ENCODE peak calls at places on chromosomes 3 and 15, in eight cellular contexts. S is GM10248, Q is colonic mucosa, N is left ventricle myocardium inferior, C is WERI-Rb-1, J is Calu3, Z is H1, U is cardiac fibroblast. O is an unnamed sample.

GRCh38 chr15:58515807-58516206 is 84.0 kb downstream of the LIPC start:
- DNase-seq in S (peak), Q (no peak), N (no peak), C (no peak), J (no peak), Z (no peak), U (no peak), O (peak)

GRCh38 chr15:62895139-62895866 is 147.2 kb upstream of the TPM1 start:
- DNase-seq in S (no peak), Q (no peak), N (no peak), C (no peak), J (peak), Z (no peak), U (peak), O (no peak)

GRCh38 chr3:79067734-79068133 is 700.1 kb downstream of the ROBO1 start:
- DNase-seq in S (no peak), Q (no peak), N (no peak), C (no peak), J (no peak), Z (no peak), U (no peak), O (no peak)

GRCh38 chr3:33277193-33277882 is at the start of gene FBXL2:
- DNase-seq in S (peak), Q (peak), N (peak), C (peak), J (peak), Z (peak), U (peak), O (peak)

GRCh38 chr3:120171134-120171863 is 77.1 kb upstream of the GSK3B start:
- DNase-seq in S (no peak), Q (peak), N (no peak), C (no peak), J (no peak), Z (no peak), U (peak), O (no peak)

GRCh38 chr3:138833908-138834358 is 795 bp downstream of the PIK3CB start:
- DNase-seq in S (no peak), Q (no peak), N (no peak), C (peak), J (no peak), Z (no peak), U (peak), O (peak)

GRCh38 chr3:45852828-45853227 is 10.9 kb upstream of the LZTFL1 start:
- DNase-seq in S (peak), Q (no peak), N (no peak), C (no peak), J (no peak), Z (no peak), U (no peak), O (peak)

GRCh38 chr3:136008732-136009456 is 43.4 kb downstream of the PPP2R3A start:
- DNase-seq in S (no peak), Q (no peak), N (no peak), C (peak), J (no peak), Z (no peak), U (no peak), O (no peak)

GRCh38 chr3:95923496-95924210 is 890.7 kb upstream of the EPHA6 start:
- DNase-seq in S (no peak), Q (peak), N (no peak), C (no peak), J (peak), Z (no peak), U (peak), O (no peak)

GRCh38 chr3:151439652-151440125 is 21.2 kb downstream of the IGSF10 start:
- DNase-seq in S (peak), Q (peak), N (no peak), C (no peak), J (peak), Z (no peak), U (peak), O (peak)

GRCh38 chr3:48155122-48155521 is 33.1 kb downstream of the CDC25A start:
- DNase-seq in S (no peak), Q (no peak), N (no peak), C (no peak), J (peak), Z (no peak), U (peak), O (no peak)

GRCh38 chr15:101161656-101162055 is 90.2 kb downstream of the CHSY1 start:
- DNase-seq in S (no peak), Q (no peak), N (no peak), C (no peak), J (no peak), Z (no peak), U (no peak), O (no peak)

GRCh38 chr3:185225523-185225922 is 28.3 kb downstream of the EHHADH start:
- DNase-seq in S (no peak), Q (no peak), N (no peak), C (no peak), J (no peak), Z (no peak), U (peak), O (no peak)

GRCh38 chr3:197022405-197023231 is 7.0 kb downstream of the MELTF start:
- DNase-seq in S (peak), Q (no peak), N (no peak), C (no peak), J (no peak), Z (no peak), U (no peak), O (peak)

GRCh38 chr3:48426944-48427629 is 2.8 kb downstream of the PLXNB1 start:
- DNase-seq in S (no peak), Q (no peak), N (no peak), C (no peak), J (no peak), Z (no peak), U (peak), O (peak)

GRCh38 chr15:60511351-60512157 is 32.6 kb upstream of the ICE2 start:
- DNase-seq in S (no peak), Q (no peak), N (no peak), C (no peak), J (no peak), Z (no peak), U (no peak), O (no peak)

GRCh38 chr15:47678047-47678446 is 39.3 kb upstream of the SEMA6D start:
- DNase-seq in S (no peak), Q (no peak), N (no peak), C (no peak), J (no peak), Z (no peak), U (no peak), O (no peak)

GRCh38 chr3:27632431-27633223 is 89.5 kb downstream of the EOMES start:
- DNase-seq in S (peak), Q (peak), N (peak), C (peak), J (peak), Z (no peak), U (peak), O (peak)

GRCh38 chr15:88838667-88839066 is 35.4 kb downstream of the ACAN start:
- DNase-seq in S (no peak), Q (no peak), N (no peak), C (no peak), J (no peak), Z (no peak), U (no peak), O (no peak)

GRCh38 chr3:161489390-161489789 is 7.2 kb upstream of the OTOL1 start:
- DNase-seq in S (peak), Q (no peak), N (no peak), C (no peak), J (no peak), Z (no peak), U (no peak), O (peak)

GRCh38 chr15:92528736-92529135 is 126.8 kb downstream of the FAM174B start:
- DNase-seq in S (no peak), Q (no peak), N (no peak), C (no peak), J (no peak), Z (no peak), U (no peak), O (no peak)

GRCh38 chr3:141412087-141412935 is 44.0 kb downstream of the ZBTB38 start:
- DNase-seq in S (peak), Q (peak), N (peak), C (no peak), J (no peak), Z (no peak), U (peak), O (peak)

GRCh38 chr15:68553594-68553993 is 25.2 kb upstream of the CORO2B start:
- DNase-seq in S (no peak), Q (no peak), N (no peak), C (no peak), J (no peak), Z (no peak), U (no peak), O (no peak)

GRCh38 chr15:51046799-51047449 is 47.8 kb downstream of the TNFAIP8L3 start:
- DNase-seq in S (no peak), Q (peak), N (peak), C (no peak), J (peak), Z (no peak), U (peak), O (no peak)

GRCh38 chr3:38141173-38141951 is 2.9 kb downstream of the MYD88 start:
- DNase-seq in S (no peak), Q (no peak), N (no peak), C (no peak), J (no peak), Z (peak), U (no peak), O (no peak)

GRCh38 chr3:99172736-99173657 is 271.5 kb upstream of the DCBLD2 start:
- DNase-seq in S (peak), Q (peak), N (no peak), C (peak), J (peak), Z (peak), U (peak), O (peak)

GRCh38 chr3:48563382-48563918 is at the start of gene UCN2:
- DNase-seq in S (no peak), Q (no peak), N (no peak), C (peak), J (no peak), Z (no peak), U (peak), O (no peak)

GRCh38 chr3:194134757-194135515 is 1.0 kb upstream of the HES1 start:
- DNase-seq in S (peak), Q (peak), N (peak), C (peak), J (peak), Z (peak), U (peak), O (peak)

GRCh38 chr3:194134231-194134756 is 1.7 kb upstream of the HES1 start:
- DNase-seq in S (peak), Q (no peak), N (peak), C (no peak), J (peak), Z (peak), U (no peak), O (peak)

GRCh38 chr3:194136519-194137313 is 768 bp downstream of the HES1 start:
- DNase-seq in S (no peak), Q (peak), N (peak), C (peak), J (peak), Z (peak), U (peak), O (peak)

GRCh38 chr3:194135806-194136518 is at the start of gene HES1:
- DNase-seq in S (peak), Q (peak), N (peak), C (peak), J (peak), Z (peak), U (peak), O (peak)

GRCh38 chr3:194135516-194135805 is 487 bp upstream of the HES1 start:
- DNase-seq in S (no peak), Q (no peak), N (no peak), C (no peak), J (no peak), Z (no peak), U (no peak), O (no peak)
- TF ChIP-seq CTCF in S (no peak), Q (no peak), N (no peak), C (no peak), J (no peak), Z (no peak), U (no peak), O (no peak)

DNA sequence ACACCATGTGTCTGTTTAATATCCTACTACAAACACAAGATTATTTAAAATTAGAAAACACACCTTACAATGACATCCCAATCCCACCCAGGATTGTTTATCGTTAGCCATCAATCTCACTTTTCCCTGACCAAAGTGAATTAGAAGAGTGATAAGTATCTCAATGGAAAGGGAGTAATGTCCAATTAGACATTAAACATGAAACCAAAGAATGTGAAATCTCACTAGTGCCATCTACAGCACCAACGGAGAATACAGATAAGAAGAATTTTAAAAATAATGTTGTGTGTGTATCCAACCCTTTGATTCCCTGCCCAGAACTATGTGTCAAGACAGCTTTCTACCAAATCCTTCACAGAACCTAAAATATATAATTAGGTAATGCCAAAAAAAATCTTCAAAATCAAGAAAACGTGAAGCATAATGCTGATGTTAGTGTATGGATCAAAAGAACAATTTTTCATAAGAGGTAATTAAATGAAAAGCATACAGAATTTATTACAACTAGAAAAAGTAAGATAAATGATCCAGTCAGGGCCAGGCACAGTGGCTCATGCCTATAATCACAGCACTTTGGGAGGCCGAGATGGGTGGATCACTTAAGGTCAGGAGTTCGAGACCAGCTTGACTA is 64.2 kb downstream of the SCAPER start:
- DNase-seq in S (peak), Q (no peak), N (no peak), C (no peak), J (no peak), Z (no peak), U (peak), O (peak)
- TF ChIP-seq CTCF in S (peak), Q (peak), N (peak), C (peak), J (peak), Z (peak), U (peak), O (peak)

DNA sequence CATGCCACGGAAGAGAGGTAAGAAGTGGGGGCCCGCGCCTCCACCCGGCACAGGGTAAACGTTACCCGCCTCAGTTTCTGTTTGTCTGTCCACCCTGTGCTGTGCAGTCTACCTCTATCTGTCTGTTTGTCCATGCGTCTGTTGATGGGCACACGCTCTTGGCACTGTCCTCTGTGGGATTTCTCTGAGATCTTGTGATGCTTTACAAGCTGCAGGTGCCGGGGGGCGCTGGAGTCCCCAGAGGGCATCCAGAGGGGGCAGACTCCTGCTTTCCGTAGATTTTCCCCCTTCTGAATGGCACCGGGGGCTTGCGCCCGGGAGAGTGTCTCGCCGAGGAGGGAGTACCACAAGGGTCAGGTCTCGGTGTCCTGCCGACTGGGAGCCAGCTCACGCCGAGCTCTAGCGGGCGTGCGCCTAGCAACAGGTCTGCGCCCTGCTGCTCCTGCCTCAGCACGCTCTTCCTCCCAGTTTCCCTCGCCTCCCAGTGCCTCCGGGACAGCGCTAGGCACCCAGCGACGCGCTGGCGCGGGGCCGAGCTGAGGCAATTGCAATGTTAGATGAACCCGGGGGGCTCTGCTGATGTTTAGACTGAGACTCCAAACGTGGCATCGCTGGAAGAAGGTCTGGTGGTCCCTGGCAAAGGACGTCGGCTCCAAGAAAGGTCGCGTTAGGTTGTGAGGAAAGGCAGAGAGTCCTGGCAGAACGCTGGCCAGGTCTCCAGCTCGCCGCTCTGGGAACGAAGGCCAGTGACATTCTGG is 667 bp downstream of the CEMIP start:
- DNase-seq in S (no peak), Q (peak), N (no peak), C (peak), J (peak), Z (peak), U (peak), O (no peak)
- TF ChIP-seq CTCF in S (no peak), Q (no peak), N (no peak), C (no peak), J (no peak), Z (peak), U (no peak), O (no peak)

GRCh38 chr15:39624806-39625205 is 43.9 kb downstream of the THBS1 start:
- DNase-seq in S (peak), Q (peak), N (peak), C (no peak), J (peak), Z (no peak), U (peak), O (peak)
- TF ChIP-seq CTCF in S (no peak), Q (no peak), N (peak), C (no peak), J (no peak), Z (no peak), U (no peak), O (no peak)

DNA sequence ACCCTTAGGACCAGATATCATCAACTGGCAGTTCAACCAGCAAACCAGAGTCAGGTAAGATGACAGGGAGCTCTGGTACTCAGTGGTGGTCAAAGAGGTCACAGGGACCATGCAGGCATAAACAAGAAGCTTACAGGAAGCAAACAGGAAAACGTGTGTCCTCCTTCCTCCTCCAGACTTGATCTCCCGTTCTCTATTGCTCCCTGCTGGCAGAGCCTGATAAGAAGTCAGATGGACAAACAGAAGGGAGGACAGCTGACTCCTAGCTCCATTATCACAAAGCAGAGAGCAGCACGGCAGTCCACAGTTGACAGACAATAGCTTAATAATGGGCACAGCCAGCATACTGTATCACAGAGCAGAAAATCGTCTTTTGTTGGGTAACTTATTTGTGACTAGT is 156.5 kb upstream of the SLC2A2 start:
- DNase-seq in S (no peak), Q (peak), N (no peak), C (peak), J (peak), Z (no peak), U (peak), O (no peak)
- TF ChIP-seq CTCF in S (no peak), Q (peak), N (no peak), C (peak), J (peak), Z (peak), U (no peak), O (no peak)

O was measured in GM20000.